ENCODE peak calls at places on chromosome 1, in eight cellular contexts. G is ecto neural progenitor cell, V is epithelial cell of esophagus, N is mammary epithelial cell, R is activated gamma-delta T cell, P is HCEC 1CT, S is cardiac fibroblast, Y is HT-29. X is an unnamed sample.
A peak's percentile ranks its signal among the peaks of the same experiment; 100 is the strongest.

GRCh38 chr1:81841795-81842194 is 41.1 kb downstream of the ADGRL2 start:
- DNase-seq in P (no peak), N (no peak), S (no peak), R (no peak), Y (no peak), V (no peak), G (no peak), X (no peak)

GRCh38 chr1:25126568-25126967 is 105.7 kb downstream of the SYF2 start:
- DNase-seq in Y (no peak), P (no peak), G (no peak), N (no peak), S (no peak), V (no peak), R (no peak), X (no peak)

GRCh38 chr1:151837841-151838490 is 1.7 kb downstream of the C2CD4D start:
- DNase-seq in G (no peak), P (no peak), S (no peak), V (no peak), N (no peak), Y (no peak), R (peak; percentile 37), X (peak; percentile 82)

GRCh38 chr1:91546876-91547275 is 46.2 kb downstream of the CDC7 start:
- DNase-seq in N (no peak), V (no peak), P (no peak), G (no peak), S (no peak), R (no peak), Y (no peak), X (peak; percentile 58)

GRCh38 chr1:61641171-61641570 is 83.8 kb downstream of the TM2D1 start:
- DNase-seq in Y (no peak), R (no peak), S (peak; percentile 44), V (no peak), N (no peak), P (no peak), G (no peak), X (no peak)

GRCh38 chr1:27956761-27957160 is 3.0 kb upstream of the XKR8 start:
- DNase-seq in Y (no peak), V (no peak), S (no peak), P (no peak), G (no peak), R (no peak), N (no peak), X (no peak)

GRCh38 chr1:107499139-107499744 is 358.4 kb downstream of the NTNG1 start:
- DNase-seq in V (no peak), R (no peak), G (no peak), N (no peak), P (no peak), S (no peak), Y (no peak), X (no peak)

GRCh38 chr1:84255586-84255985 is 45.9 kb upstream of the SAMD13 start:
- DNase-seq in Y (no peak), V (no peak), P (no peak), N (no peak), S (no peak), R (no peak), G (no peak), X (no peak)

GRCh38 chr1:36436820-36437219 is 13.4 kb downstream of the OSCP1 start:
- DNase-seq in N (peak; percentile 93), Y (peak; percentile 69), S (no peak), R (no peak), G (no peak), V (peak; percentile 96), P (no peak), X (peak; percentile 84)

GRCh38 chr1:54405894-54406293 is 300 bp downstream of the SSBP3 start:
- DNase-seq in N (no peak), R (no peak), V (peak; percentile 26), S (no peak), G (peak; percentile 61), Y (no peak), P (no peak), X (peak; percentile 84)

GRCh38 chr1:3668148-3668547 is 15.8 kb downstream of the TP73 start:
- DNase-seq in R (no peak), Y (no peak), G (no peak), N (no peak), P (no peak), S (no peak), V (no peak), X (peak; percentile 63)

GRCh38 chr1:200165493-200166220 is 138.1 kb downstream of the NR5A2 start:
- DNase-seq in G (no peak), R (no peak), V (no peak), S (no peak), Y (no peak), N (no peak), P (no peak), X (no peak)

GRCh38 chr1:197395209-197395608 is 127.2 kb downstream of the CRB1 start:
- DNase-seq in S (no peak), V (no peak), R (no peak), P (no peak), Y (no peak), N (no peak), G (no peak), X (no peak)

GRCh38 chr1:222416001-222416791 is 131.7 kb downstream of the HHIPL2 start:
- DNase-seq in Y (no peak), R (no peak), S (no peak), V (peak; percentile 6), N (peak; percentile 23), P (no peak), G (no peak), X (no peak)

GRCh38 chr1:201127755-201128455 is 921 bp upstream of the ASCL5 start:
- DNase-seq in Y (no peak), P (no peak), S (no peak), V (peak; percentile 50), R (no peak), G (no peak), N (peak; percentile 19), X (peak; percentile 56)

GRCh38 chr1:108854226-108855019 is 2.5 kb downstream of the AKNAD1 start:
- DNase-seq in S (no peak), N (no peak), P (peak; percentile 60), G (no peak), Y (no peak), R (no peak), V (no peak), X (no peak)

GRCh38 chr1:175600721-175601440 is 142.5 kb downstream of the TNR start:
- DNase-seq in G (no peak), R (no peak), V (no peak), Y (no peak), S (no peak), P (no peak), N (no peak), X (no peak)

GRCh38 chr1:83854456-83854855 is 144.5 kb downstream of the TTLL7 start:
- DNase-seq in N (no peak), S (no peak), G (no peak), V (peak; percentile 10), Y (no peak), R (no peak), P (no peak), X (no peak)

GRCh38 chr1:2415801-2416208 is 3.4 kb upstream of the PEX10 start:
- DNase-seq in G (no peak), P (no peak), R (no peak), N (no peak), Y (peak; percentile 77), V (peak; percentile 57), S (no peak), X (peak; percentile 90)